ENCODE peak calls at places on chromosomes 1 and 21, in four cellular contexts. M is HepG2, W is K562, E is GM12878. Y is an unnamed sample.

GRCh38 chr1:90948301-90948700 is 73.5 kb downstream of the ZNF644 start:
- DNase-seq in M (no peak), W (no peak), E (no peak), Y (no peak)

GRCh38 chr1:207389728-207390464 is 64.2 kb upstream of the CR2 start:
- DNase-seq in M (no peak), W (no peak), E (no peak), Y (peak)

GRCh38 chr1:32724678-32725594 is 22.4 kb upstream of the SYNC start:
- DNase-seq in M (no peak), W (peak), E (no peak), Y (peak)

GRCh38 chr1:11948822-11949458 is 14.4 kb downstream of the PLOD1 start:
- DNase-seq in M (no peak), W (peak), E (no peak), Y (peak)

GRCh38 chr1:110916669-110917306 is 43.8 kb downstream of the CD53 start:
- DNase-seq in M (peak), W (peak), E (no peak), Y (peak)

GRCh38 chr1:115727706-115728249 is 40.7 kb downstream of the CASQ2 start:
- DNase-seq in M (peak), W (no peak), E (no peak), Y (peak)

GRCh38 chr1:182446033-182446669 is 3.8 kb upstream of the RGSL1 start:
- DNase-seq in M (peak), W (peak), E (peak), Y (peak)

GRCh38 chr1:184145083-184145482 is 93.6 kb downstream of the TSEN15 start:
- DNase-seq in M (no peak), W (no peak), E (no peak), Y (no peak)

GRCh38 chr1:230067441-230067870 is 418 bp downstream of the GALNT2 start:
- DNase-seq in M (peak), W (peak), E (no peak), Y (peak)

GRCh38 chr1:22778408-22778807 is 67.8 kb downstream of the EPHB2 start:
- DNase-seq in M (no peak), W (no peak), E (no peak), Y (no peak)

GRCh38 chr1:53091841-53092645 is 30.0 kb downstream of the PODN start:
- DNase-seq in M (no peak), W (peak), E (no peak), Y (no peak)

GRCh38 chr1:211521102-211521815 is 29.3 kb upstream of the RD3 start:
- DNase-seq in M (peak), W (no peak), E (no peak), Y (no peak)

GRCh38 chr1:211330282-211330936 is 3.8 kb downstream of the TRAF5 start:
- DNase-seq in M (no peak), W (no peak), E (no peak), Y (no peak)

GRCh38 chr1:9612871-9613624 is 24.3 kb downstream of the TMEM201 start:
- DNase-seq in M (no peak), W (no peak), E (no peak), Y (no peak)

GRCh38 chr1:14267991-14268390 is 330.5 kb upstream of the KAZN start:
- DNase-seq in M (no peak), W (no peak), E (no peak), Y (no peak)

GRCh38 chr1:237864338-237865244 is 26.1 kb downstream of the ZP4 start:
- DNase-seq in M (peak), W (peak), E (peak), Y (peak)

GRCh38 chr1:203563291-203563690 is 63.3 kb upstream of the ATP2B4 start:
- DNase-seq in M (no peak), W (no peak), E (no peak), Y (no peak)

GRCh38 chr1:2519729-2520128 is 6.7 kb downstream of the PANK4 start:
- DNase-seq in M (no peak), W (no peak), E (no peak), Y (no peak)

GRCh38 chr1:192691041-192691440 is 55.1 kb downstream of the RGS13 start:
- DNase-seq in M (no peak), W (no peak), E (no peak), Y (no peak)

GRCh38 chr1:24586970-24587820 is 31.3 kb downstream of the NCMAP start:
- DNase-seq in M (peak), W (peak), E (no peak), Y (peak)

GRCh38 chr1:11746795-11747487 is 11.0 kb downstream of the AGTRAP start:
- DNase-seq in M (no peak), W (no peak), E (no peak), Y (no peak)

GRCh38 chr21:34707876-34708325 is 39.1 kb downstream of the CLIC6 start:
- DNase-seq in M (no peak), W (no peak), E (peak), Y (no peak)

GRCh38 chr21:37958493-37958892 is 42.2 kb upstream of the KCNJ6 start:
- DNase-seq in M (no peak), W (no peak), E (no peak), Y (no peak)

GRCh38 chr1:65866439-65866838 is 73.7 kb downstream of the PDE4B start:
- DNase-seq in M (no peak), W (no peak), E (no peak), Y (no peak)

GRCh38 chr1:172952541-172952940 is 98.2 kb downstream of the TNFSF18 start:
- DNase-seq in M (no peak), W (no peak), E (no peak), Y (no peak)

GRCh38 chr1:94039871-94040569 is 80.9 kb downstream of the ABCA4 start:
- DNase-seq in M (no peak), W (no peak), E (no peak), Y (no peak)

GRCh38 chr1:98217601-98218000 is 296.8 kb upstream of the DPYD start:
- DNase-seq in M (no peak), W (no peak), E (no peak), Y (no peak)

GRCh38 chr1:222347627-222348026 is 200.3 kb downstream of the HHIPL2 start:
- DNase-seq in M (no peak), W (no peak), E (no peak), Y (no peak)

GRCh38 chr1:166980818-166981217 is 5.5 kb upstream of the ILDR2 start:
- DNase-seq in M (no peak), W (no peak), E (no peak), Y (no peak)

GRCh38 chr1:106995970-106996369 is 60.5 kb upstream of the PRMT6 start:
- DNase-seq in M (no peak), W (no peak), E (peak), Y (no peak)

GRCh38 chr1:221869759-221870158 is 127.9 kb upstream of the DUSP10 start:
- DNase-seq in M (no peak), W (no peak), E (no peak), Y (no peak)

DNA sequence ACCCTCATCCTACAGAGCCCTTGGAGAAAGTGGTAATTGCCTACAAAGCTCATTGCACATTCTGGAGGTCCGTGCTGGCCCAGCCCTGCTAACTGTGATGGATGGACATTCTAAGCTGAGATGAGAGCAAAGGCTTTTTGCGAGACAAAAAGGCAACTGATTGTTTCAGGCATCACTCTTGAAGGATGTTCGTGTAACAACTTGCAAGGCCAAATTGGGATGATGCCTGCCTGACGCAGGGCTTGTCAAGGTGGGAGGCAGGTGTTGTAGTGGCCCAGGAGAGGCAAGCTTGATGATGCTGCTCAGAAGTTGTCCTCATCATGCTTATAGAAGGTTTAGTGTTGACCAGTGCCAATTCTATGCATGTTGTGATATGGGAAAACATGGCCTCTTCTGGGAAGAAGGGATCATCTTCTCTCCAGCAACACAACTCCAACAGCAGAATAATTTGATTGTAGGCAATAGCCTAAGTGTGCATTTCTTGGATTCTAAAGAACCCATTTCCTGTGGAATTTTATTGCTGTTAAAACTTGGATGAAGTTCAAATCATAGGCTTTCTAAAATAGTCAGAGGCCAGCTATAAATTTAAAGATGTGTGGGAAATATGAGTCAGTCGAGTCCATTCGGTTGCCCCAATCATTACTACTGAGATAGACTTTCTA is 102.5 kb upstream of the COA6 start:
- DNase-seq in M (no peak), W (no peak), E (no peak), Y (no peak)
- TF ChIP-seq JUNB in M (no peak), W (no peak), E (no peak), Y (no peak)

GRCh38 chr1:28111157-28111556 is 22.7 kb upstream of the EYA3 start:
- DNase-seq in M (no peak), W (no peak), E (no peak), Y (no peak)

GRCh38 chr1:28114844-28115243 is 26.4 kb upstream of the EYA3 start:
- DNase-seq in M (no peak), W (no peak), E (no peak), Y (no peak)

GRCh38 chr1:28112388-28113311 is 24.2 kb upstream of the EYA3 start:
- DNase-seq in M (peak), W (peak), E (no peak), Y (no peak)

GRCh38 chr1:28118640-28119307 is 30.4 kb upstream of the EYA3 start:
- DNase-seq in M (no peak), W (peak), E (no peak), Y (no peak)

GRCh38 chr1:28115267-28115666 is 26.9 kb upstream of the EYA3 start:
- DNase-seq in M (no peak), W (peak), E (peak), Y (no peak)
- TF ChIP-seq MYC in M (no peak), W (no peak), E (no peak), Y (no peak)

GRCh38 chr1:217026506-217026905 is 303.3 kb upstream of the ESRRG start:
- DNase-seq in M (no peak), W (no peak), E (no peak), Y (no peak)

GRCh38 chr1:217027403-217028080 is 304.3 kb upstream of the ESRRG start:
- DNase-seq in M (no peak), W (no peak), E (peak), Y (no peak)

GRCh38 chr1:217032715-217033367 is 309.6 kb upstream of the ESRRG start:
- DNase-seq in M (no peak), W (no peak), E (no peak), Y (no peak)

GRCh38 chr1:217029311-217030157 is 306.3 kb upstream of the ESRRG start:
- DNase-seq in M (no peak), W (no peak), E (no peak), Y (no peak)
- TF ChIP-seq JUNB in M (no peak), W (no peak), E (no peak), Y (no peak)

GRCh38 chr21:33495743-33496142 is 4.2 kb upstream of the DNAJC28 start:
- DNase-seq in M (no peak), W (peak), E (no peak), Y (no peak)
- TF ChIP-seq MYC in M (no peak), W (no peak), E (no peak), Y (no peak)

GRCh38 chr1:160045653-160046052 is 13.9 kb upstream of the PIGM start:
- DNase-seq in M (peak), W (no peak), E (no peak), Y (no peak)

GRCh38 chr1:160043543-160043942 is 11.8 kb upstream of the PIGM start:
- DNase-seq in M (no peak), W (no peak), E (no peak), Y (no peak)

DNA sequence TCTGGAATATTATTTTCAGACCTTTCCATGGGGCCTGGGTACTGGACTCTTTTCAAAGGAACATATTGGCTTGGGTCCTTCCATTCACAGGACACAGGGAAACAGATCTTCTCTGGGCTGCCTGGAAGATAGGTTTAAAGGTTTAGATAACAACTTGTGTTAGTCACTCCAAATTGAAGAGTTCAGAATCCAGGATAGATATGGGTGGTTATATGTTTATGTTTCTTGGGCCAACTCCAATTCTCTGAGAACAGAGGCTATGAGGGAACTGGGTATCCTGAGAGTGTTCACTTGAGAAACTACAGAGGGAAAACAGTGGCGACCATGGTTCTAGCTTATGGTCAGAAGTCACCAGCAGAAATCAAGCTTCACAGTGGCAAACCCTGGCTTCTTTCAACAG is 8.7 kb upstream of the PIGM start:
- DNase-seq in M (no peak), W (no peak), E (no peak), Y (no peak)
- TF ChIP-seq JUNB in M (no peak), W (no peak), E (no peak), Y (no peak)

Y was measured in A549.